ENCODE peak calls at places on chromosomes 1 and 21, in six cellular contexts. One of them, this sample, is unnamed. For H3K9me3, the result is how much of the 10 kb centered on the place peaks cover.

GRCh38 chr21:21101911-21102310 is 103.7 kb downstream of the NCAM2 start:
- DNase-seq in heart left ventricle: no peak
- DNase-seq in pancreas: no peak
- DNase-seq in tibial artery: no peak
- DNase-seq in upper lobe of right lung: no peak
- DNase-seq in neural progenitor cell: peak
- DNase-seq in this sample: no peak

GRCh38 chr1:24414884-24415333 is 693 bp upstream of the NIPAL3 start:
- DNase-seq in heart left ventricle: no peak
- DNase-seq in pancreas: no peak
- DNase-seq in tibial artery: no peak
- DNase-seq in upper lobe of right lung: no peak
- DNase-seq in neural progenitor cell: no peak
- DNase-seq in this sample: no peak

GRCh38 chr1:185156321-185156853 is 366 bp downstream of the TRMT1L start:
- DNase-seq in heart left ventricle: no peak
- DNase-seq in pancreas: no peak
- DNase-seq in tibial artery: no peak
- DNase-seq in upper lobe of right lung: no peak
- DNase-seq in neural progenitor cell: no peak
- DNase-seq in this sample: peak

GRCh38 chr1:197692965-197693364 is 82.3 kb downstream of the DENND1B start:
- DNase-seq in heart left ventricle: no peak
- DNase-seq in pancreas: no peak
- DNase-seq in tibial artery: no peak
- DNase-seq in upper lobe of right lung: no peak
- DNase-seq in neural progenitor cell: no peak
- DNase-seq in this sample: no peak

GRCh38 chr1:220430059-220430458 is 97.9 kb upstream of the MARK1 start:
- DNase-seq in heart left ventricle: no peak
- DNase-seq in pancreas: no peak
- DNase-seq in tibial artery: no peak
- DNase-seq in upper lobe of right lung: no peak
- DNase-seq in neural progenitor cell: peak
- DNase-seq in this sample: no peak

GRCh38 chr21:28632718-28633408 is 359.8 kb downstream of the LTN1 start:
- DNase-seq in heart left ventricle: no peak
- DNase-seq in pancreas: no peak
- DNase-seq in tibial artery: no peak
- DNase-seq in upper lobe of right lung: no peak
- DNase-seq in neural progenitor cell: peak
- DNase-seq in this sample: peak

GRCh38 chr1:74733616-74734484 is 898 bp downstream of the TYW3 start:
- DNase-seq in heart left ventricle: no peak
- DNase-seq in pancreas: no peak
- DNase-seq in tibial artery: no peak
- DNase-seq in upper lobe of right lung: no peak
- DNase-seq in neural progenitor cell: peak
- DNase-seq in this sample: no peak

GRCh38 chr21:46150073-46150472 is 5.3 kb downstream of the FTCD start:
- DNase-seq in heart left ventricle: peak
- DNase-seq in pancreas: peak
- DNase-seq in tibial artery: peak
- DNase-seq in upper lobe of right lung: peak
- DNase-seq in neural progenitor cell: no peak
- DNase-seq in this sample: peak

GRCh38 chr1:173527151-173527826 is 50.2 kb downstream of the PRDX6 start:
- DNase-seq in heart left ventricle: no peak
- DNase-seq in pancreas: no peak
- DNase-seq in tibial artery: no peak
- DNase-seq in upper lobe of right lung: no peak
- DNase-seq in neural progenitor cell: no peak
- DNase-seq in this sample: peak

GRCh38 chr1:107594541-107594940 is 370.4 kb downstream of the VAV3 start:
- DNase-seq in heart left ventricle: no peak
- DNase-seq in pancreas: no peak
- DNase-seq in tibial artery: no peak
- DNase-seq in upper lobe of right lung: no peak
- DNase-seq in neural progenitor cell: no peak
- DNase-seq in this sample: no peak

GRCh38 chr1:171245458-171246064 is 2.7 kb upstream of the FMO1 start:
- DNase-seq in heart left ventricle: no peak
- DNase-seq in pancreas: no peak
- DNase-seq in tibial artery: no peak
- DNase-seq in upper lobe of right lung: no peak
- DNase-seq in neural progenitor cell: peak
- DNase-seq in this sample: no peak

GRCh38 chr21:20999567-21000169 is 1.5 kb downstream of the NCAM2 start:
- DNase-seq in heart left ventricle: no peak
- DNase-seq in pancreas: no peak
- DNase-seq in tibial artery: no peak
- DNase-seq in upper lobe of right lung: no peak
- DNase-seq in neural progenitor cell: peak
- DNase-seq in this sample: no peak

GRCh38 chr1:93845554-93846150 is 33.4 kb downstream of the DNTTIP2 start:
- DNase-seq in heart left ventricle: no peak
- DNase-seq in pancreas: no peak
- DNase-seq in tibial artery: no peak
- DNase-seq in upper lobe of right lung: no peak
- DNase-seq in neural progenitor cell: peak
- DNase-seq in this sample: no peak

GRCh38 chr1:162023547-162024501 is at the start of gene OLFML2B:
- DNase-seq in heart left ventricle: peak
- DNase-seq in pancreas: peak
- DNase-seq in tibial artery: peak
- DNase-seq in upper lobe of right lung: peak
- DNase-seq in neural progenitor cell: peak
- DNase-seq in this sample: peak

GRCh38 chr21:38243732-38244406 is 12.9 kb upstream of the KCNJ15 start:
- DNase-seq in heart left ventricle: no peak
- DNase-seq in pancreas: no peak
- DNase-seq in tibial artery: no peak
- DNase-seq in upper lobe of right lung: no peak
- DNase-seq in neural progenitor cell: no peak
- DNase-seq in this sample: no peak

GRCh38 chr1:161225534-161226319 is at the start of gene TOMM40L:
- DNase-seq in heart left ventricle: peak
- DNase-seq in pancreas: peak
- DNase-seq in tibial artery: peak
- DNase-seq in upper lobe of right lung: peak
- DNase-seq in neural progenitor cell: peak
- DNase-seq in this sample: peak

GRCh38 chr1:38063616-38064015 is 17.0 kb upstream of the POU3F1 start:
- DNase-seq in heart left ventricle: no peak
- DNase-seq in pancreas: no peak
- DNase-seq in tibial artery: no peak
- DNase-seq in upper lobe of right lung: no peak
- DNase-seq in neural progenitor cell: no peak
- DNase-seq in this sample: no peak

GRCh38 chr1:202361224-202361623 is 12.7 kb downstream of the PPP1R12B start:
- DNase-seq in heart left ventricle: no peak
- DNase-seq in pancreas: no peak
- DNase-seq in tibial artery: no peak
- DNase-seq in upper lobe of right lung: no peak
- DNase-seq in neural progenitor cell: no peak
- DNase-seq in this sample: no peak

GRCh38 chr1:95974586-95974985 is 740.6 kb downstream of the RWDD3 start:
- DNase-seq in heart left ventricle: no peak
- DNase-seq in pancreas: no peak
- DNase-seq in tibial artery: no peak
- DNase-seq in upper lobe of right lung: no peak
- DNase-seq in neural progenitor cell: no peak
- DNase-seq in this sample: no peak

GRCh38 chr1:154534263-154534844 is 24.1 kb downstream of the UBE2Q1 start:
- DNase-seq in heart left ventricle: no peak
- DNase-seq in pancreas: no peak
- DNase-seq in tibial artery: no peak
- DNase-seq in upper lobe of right lung: no peak
- DNase-seq in neural progenitor cell: peak
- DNase-seq in this sample: no peak

GRCh38 chr1:200512191-200512590 is 102.4 kb upstream of the ZNF281 start:
- DNase-seq in heart left ventricle: no peak
- DNase-seq in pancreas: no peak
- DNase-seq in tibial artery: no peak
- DNase-seq in upper lobe of right lung: no peak
- DNase-seq in neural progenitor cell: no peak
- DNase-seq in this sample: no peak

DNA sequence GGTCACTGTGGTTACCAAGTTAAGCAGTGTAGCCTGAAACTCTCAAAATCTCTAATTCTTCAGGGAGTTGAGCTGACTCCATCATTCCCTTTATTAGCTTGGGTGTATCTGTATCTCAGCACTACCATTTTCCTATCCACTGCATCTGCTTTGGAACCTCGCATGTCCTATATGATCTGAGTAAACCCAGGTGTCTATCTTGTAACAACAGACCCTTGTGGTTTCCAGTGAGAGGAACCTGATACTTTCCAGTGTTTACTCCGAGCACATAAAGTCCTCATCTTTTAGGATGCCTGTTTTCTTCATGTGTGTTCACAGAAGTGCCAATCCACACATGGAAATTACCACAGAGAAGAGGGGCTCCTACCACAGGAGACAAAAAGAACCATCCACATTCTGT is 650.4 kb downstream of the LMO4 start:
- DNase-seq in heart left ventricle: no peak
- DNase-seq in pancreas: no peak
- DNase-seq in tibial artery: no peak
- DNase-seq in upper lobe of right lung: no peak
- DNase-seq in neural progenitor cell: no peak
- DNase-seq in this sample: no peak
- H3K27ac ChIP-seq in heart left ventricle: no peak
- H3K27ac ChIP-seq in pancreas: no peak
- H3K27ac ChIP-seq in tibial artery: no peak
- H3K27ac ChIP-seq in upper lobe of right lung: no peak
- H3K27ac ChIP-seq in neural progenitor cell: no peak
- H3K27ac ChIP-seq in this sample: no peak

GRCh38 chr1:2835650-2836159 is 34.2 kb upstream of the TTC34 start:
- DNase-seq in heart left ventricle: peak
- DNase-seq in pancreas: peak
- DNase-seq in tibial artery: no peak
- DNase-seq in upper lobe of right lung: no peak
- DNase-seq in neural progenitor cell: no peak
- DNase-seq in this sample: peak
- H3K9me3 ChIP-seq in heart left ventricle: under half
- H3K9me3 ChIP-seq in pancreas: under half
- H3K9me3 ChIP-seq in tibial artery: under half
- H3K9me3 ChIP-seq in upper lobe of right lung: under half
- H3K9me3 ChIP-seq in neural progenitor cell: under half
- H3K9me3 ChIP-seq in this sample: under half

GRCh38 chr1:25904942-25905679 is 1.1 kb downstream of the STMN1 start:
- DNase-seq in heart left ventricle: peak
- DNase-seq in pancreas: peak
- DNase-seq in tibial artery: peak
- DNase-seq in upper lobe of right lung: peak
- DNase-seq in neural progenitor cell: peak
- DNase-seq in this sample: peak
- TF ChIP-seq CTCF in heart left ventricle: no peak
- TF ChIP-seq CTCF in pancreas: no peak
- TF ChIP-seq CTCF in tibial artery: no peak
- TF ChIP-seq CTCF in upper lobe of right lung: no peak
- TF ChIP-seq CTCF in neural progenitor cell: no peak
- TF ChIP-seq CTCF in this sample: peak

DNA sequence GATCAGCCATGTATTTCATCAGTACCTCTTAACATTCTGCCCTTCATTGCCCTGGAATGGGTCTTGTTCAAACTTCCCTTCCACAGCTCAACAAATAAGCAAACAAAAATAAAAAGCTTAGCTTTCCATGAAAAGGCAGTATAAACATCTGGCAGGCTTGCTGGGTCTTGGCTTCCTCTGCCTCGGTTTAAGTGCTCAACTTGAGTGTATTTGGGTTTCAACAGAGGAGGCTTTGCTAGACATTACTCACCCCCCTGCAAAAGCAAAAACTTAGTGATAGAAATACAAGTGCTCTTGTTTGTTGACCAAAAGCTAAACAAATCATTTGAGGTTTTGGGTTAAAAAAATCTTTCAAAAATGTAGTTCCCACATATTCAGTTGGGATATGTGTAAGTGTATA is 518.5 kb downstream of the PLPP3 start:
- DNase-seq in heart left ventricle: no peak
- DNase-seq in pancreas: no peak
- DNase-seq in tibial artery: no peak
- DNase-seq in upper lobe of right lung: no peak
- DNase-seq in neural progenitor cell: no peak
- DNase-seq in this sample: no peak
- H3K27ac ChIP-seq in heart left ventricle: no peak
- H3K27ac ChIP-seq in pancreas: no peak
- H3K27ac ChIP-seq in tibial artery: no peak
- H3K27ac ChIP-seq in upper lobe of right lung: no peak
- H3K27ac ChIP-seq in neural progenitor cell: no peak
- H3K27ac ChIP-seq in this sample: no peak

DNA sequence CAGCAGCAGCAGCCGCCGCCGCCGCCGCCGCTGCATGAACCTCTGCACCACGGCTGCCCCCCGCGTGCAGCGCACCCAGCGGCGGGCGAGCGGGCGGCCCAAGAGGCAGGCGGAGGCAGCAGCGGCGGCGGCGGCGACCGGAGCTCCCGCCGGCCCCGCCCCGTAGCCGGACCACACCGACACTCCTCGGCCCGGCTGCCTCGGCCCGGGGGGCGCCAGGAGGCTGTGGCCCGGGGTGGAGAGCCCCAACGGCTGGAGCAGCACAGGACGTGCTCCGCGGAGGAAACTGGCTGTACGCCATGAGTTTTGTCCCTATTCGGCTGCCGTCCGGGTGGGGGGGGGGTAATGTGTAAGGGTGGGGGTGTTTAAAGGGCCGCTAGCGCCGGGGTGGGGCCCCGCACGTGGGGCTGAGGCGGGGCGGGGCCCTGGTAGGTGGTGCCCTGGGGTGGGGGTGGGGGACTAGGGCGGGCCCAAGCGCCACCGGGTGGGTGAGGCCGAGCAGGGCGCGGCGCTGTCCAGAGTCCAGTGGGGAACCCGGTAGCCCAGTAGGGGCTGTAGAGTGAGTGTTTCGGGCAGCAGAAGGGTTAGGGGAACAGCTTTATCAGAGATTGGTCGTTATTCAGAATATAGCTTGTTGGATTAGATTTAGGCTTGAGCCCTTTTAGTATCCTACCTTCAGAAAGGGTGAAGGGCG is at the start of gene FAM78B:
- DNase-seq in heart left ventricle: peak
- DNase-seq in pancreas: peak
- DNase-seq in tibial artery: peak
- DNase-seq in upper lobe of right lung: peak
- DNase-seq in neural progenitor cell: peak
- DNase-seq in this sample: peak
- H3K9me3 ChIP-seq in heart left ventricle: under half
- H3K9me3 ChIP-seq in pancreas: under half
- H3K9me3 ChIP-seq in tibial artery: under half
- H3K9me3 ChIP-seq in upper lobe of right lung: under half
- H3K9me3 ChIP-seq in neural progenitor cell: under half
- H3K9me3 ChIP-seq in this sample: under half

This sample was measured in RWPE2.